ENCODE peak calls at places on chromosomes 13 and 19, in seven cellular contexts. I is activated naive CD8-positive, alpha-beta T cell treated with anti-CD3 and anti-CD28 coated beads, Interleukin-2, amount 50 U/mL, for 24 hours; J is adrenal gland; B is NCI-H1105; N is T-helper 1 cell; M is heart right ventricle; C is stimulated activated CD8-positive, alpha-beta memory T cell treated with anti-CD3 and anti-CD28 coated beads, Interleukin-12 subunit alpha, Interleukin-12 subunit beta, amount 100 ng/mL, for 4 hours. E is an unnamed sample.

GRCh38 chr19:8311461-8312260 is 3.5 kb upstream of the CD320 start:
- DNase-seq in I (no peak), J (peak), B (no peak), N (no peak), M (peak), C (no peak), E (no peak)

GRCh38 chr19:30621326-30621920 is 249.2 kb downstream of the ZNF536 start:
- DNase-seq in I (no peak), J (no peak), B (no peak), N (no peak), M (no peak), C (no peak), E (no peak)

GRCh38 chr13:79593611-79594275 is 112.8 kb downstream of the NDFIP2 start:
- DNase-seq in I (no peak), J (no peak), B (no peak), N (no peak), M (no peak), C (no peak), E (no peak)

GRCh38 chr19:10846500-10847202 is 1.6 kb upstream of the C19orf38 start:
- DNase-seq in I (no peak), J (no peak), B (no peak), N (no peak), M (no peak), C (no peak), E (no peak)

GRCh38 chr13:93709511-93710244 is 483.1 kb downstream of the GPC6 start:
- DNase-seq in I (no peak), J (no peak), B (no peak), N (no peak), M (no peak), C (no peak), E (no peak)

GRCh38 chr19:3556978-3557460 is 367 bp downstream of the MFSD12 start:
- DNase-seq in I (peak), J (peak), B (no peak), N (peak), M (no peak), C (peak), E (no peak)

GRCh38 chr19:29640231-29640630 is 25.0 kb upstream of the PLEKHF1 start:
- DNase-seq in I (no peak), J (no peak), B (no peak), N (no peak), M (no peak), C (no peak), E (no peak)

GRCh38 chr19:9842834-9843625 is 7.9 kb downstream of the PIN1 start:
- DNase-seq in I (no peak), J (peak), B (no peak), N (no peak), M (peak), C (no peak), E (no peak)

GRCh38 chr19:41223431-41224234 is 4.6 kb downstream of the AXL start:
- DNase-seq in I (no peak), J (peak), B (no peak), N (no peak), M (no peak), C (no peak), E (peak)

GRCh38 chr19:10820173-10820572 is 15.8 kb downstream of the TMED1 start:
- DNase-seq in I (no peak), J (no peak), B (no peak), N (no peak), M (no peak), C (no peak), E (no peak)

GRCh38 chr19:35042056-35042730 is 672 bp downstream of the HPN start:
- DNase-seq in I (no peak), J (no peak), B (no peak), N (no peak), M (no peak), C (no peak), E (no peak)

GRCh38 chr13:66492479-66492878 is 737.7 kb downstream of the PCDH9 start:
- DNase-seq in I (no peak), J (no peak), B (peak), N (no peak), M (no peak), C (no peak), E (no peak)

GRCh38 chr19:40411958-40412499 is 1.1 kb downstream of the PRX start:
- DNase-seq in I (no peak), J (no peak), B (no peak), N (no peak), M (no peak), C (no peak), E (no peak)

GRCh38 chr13:36718146-36718545 is 44.3 kb downstream of the SERTM1 start:
- DNase-seq in I (no peak), J (no peak), B (no peak), N (no peak), M (no peak), C (no peak), E (no peak)

GRCh38 chr19:38877781-38878574 is at the start of gene RINL:
- DNase-seq in I (peak), J (no peak), B (peak), N (peak), M (no peak), C (peak), E (no peak)

GRCh38 chr13:99525967-99526366 is 24.7 kb downstream of the TM9SF2 start:
- DNase-seq in I (no peak), J (no peak), B (no peak), N (no peak), M (no peak), C (no peak), E (no peak)

GRCh38 chr19:54464044-54464623 is 556 bp upstream of the LENG9 start:
- DNase-seq in I (peak), J (peak), B (peak), N (peak), M (peak), C (peak), E (peak)

GRCh38 chr19:29918891-29919290 is 23.1 kb upstream of the URI1 start:
- DNase-seq in I (no peak), J (no peak), B (no peak), N (no peak), M (no peak), C (no peak), E (no peak)

GRCh38 chr13:28503182-28503980 is 8.5 kb upstream of the FLT1 start:
- DNase-seq in I (no peak), J (no peak), B (no peak), N (no peak), M (no peak), C (no peak), E (no peak)

GRCh38 chr13:58994778-58995177 is 1169.0 kb downstream of the DIAPH3 start:
- DNase-seq in I (no peak), J (no peak), B (no peak), N (no peak), M (no peak), C (no peak), E (no peak)

GRCh38 chr19:52566588-52566987 is 3.5 kb upstream of the ZNF701 start:
- DNase-seq in I (no peak), J (no peak), B (no peak), N (no peak), M (no peak), C (no peak), E (no peak)